ENCODE peak calls at places on chromosome 3, in four cellular contexts. One of them, this sample, is unnamed.

GRCh38 chr3:71908001-71908400 is 123.1 kb upstream of the PROK2 start:
- DNase-seq in tibial nerve: no peak
- DNase-seq in pancreas: no peak
- DNase-seq in A673: no peak
- DNase-seq in this sample: no peak

GRCh38 chr3:141240290-141241247 is 8.9 kb downstream of the PXYLP1 start:
- DNase-seq in tibial nerve: no peak
- DNase-seq in pancreas: no peak
- DNase-seq in A673: peak; percentile 73
- DNase-seq in this sample: no peak

GRCh38 chr3:38247366-38248035 is 18.1 kb upstream of the SLC22A13 start:
- DNase-seq in tibial nerve: no peak
- DNase-seq in pancreas: no peak
- DNase-seq in A673: peak; percentile 10
- DNase-seq in this sample: no peak

GRCh38 chr3:148903022-148903442 is 37.9 kb downstream of the CPA3 start:
- DNase-seq in tibial nerve: no peak
- DNase-seq in pancreas: no peak
- DNase-seq in A673: peak; percentile 25
- DNase-seq in this sample: no peak

GRCh38 chr3:6362406-6362805 is 498.5 kb upstream of the GRM7 start:
- DNase-seq in tibial nerve: no peak
- DNase-seq in pancreas: no peak
- DNase-seq in A673: no peak
- DNase-seq in this sample: no peak

GRCh38 chr3:32842531-32842931 is 24.7 kb downstream of the TRIM71 start:
- DNase-seq in tibial nerve: no peak
- DNase-seq in pancreas: no peak
- DNase-seq in A673: peak; percentile 51
- DNase-seq in this sample: no peak

GRCh38 chr3:159634414-159634813 is 354.2 kb upstream of the IL12A start:
- DNase-seq in tibial nerve: no peak
- DNase-seq in pancreas: no peak
- DNase-seq in A673: no peak
- DNase-seq in this sample: no peak

GRCh38 chr3:119649764-119650163 is 10.6 kb downstream of the POPDC2 start:
- DNase-seq in tibial nerve: no peak
- DNase-seq in pancreas: no peak
- DNase-seq in A673: no peak
- DNase-seq in this sample: no peak

GRCh38 chr3:135491478-135491877 is 474.1 kb upstream of the PPP2R3A start:
- DNase-seq in tibial nerve: no peak
- DNase-seq in pancreas: no peak
- DNase-seq in A673: peak; percentile 23
- DNase-seq in this sample: no peak

GRCh38 chr3:174488527-174488926 is 370.6 kb upstream of the NAALADL2 start:
- DNase-seq in tibial nerve: no peak
- DNase-seq in pancreas: no peak
- DNase-seq in A673: no peak
- DNase-seq in this sample: no peak

GRCh38 chr3:126155280-126155640 is 25.1 kb downstream of the ALDH1L1 start:
- DNase-seq in tibial nerve: no peak
- DNase-seq in pancreas: no peak
- DNase-seq in A673: no peak
- DNase-seq in this sample: no peak

GRCh38 chr3:164080208-164080607 is 998.1 kb downstream of the SI start:
- DNase-seq in tibial nerve: no peak
- DNase-seq in pancreas: no peak
- DNase-seq in A673: no peak
- DNase-seq in this sample: no peak
- H3K27ac ChIP-seq in tibial nerve: no peak overlapping the region
- H3K27ac ChIP-seq in pancreas: no peak overlapping the region
- H3K27ac ChIP-seq in A673: no peak overlapping the region
- H3K27ac ChIP-seq in this sample: no peak overlapping the region

DNA sequence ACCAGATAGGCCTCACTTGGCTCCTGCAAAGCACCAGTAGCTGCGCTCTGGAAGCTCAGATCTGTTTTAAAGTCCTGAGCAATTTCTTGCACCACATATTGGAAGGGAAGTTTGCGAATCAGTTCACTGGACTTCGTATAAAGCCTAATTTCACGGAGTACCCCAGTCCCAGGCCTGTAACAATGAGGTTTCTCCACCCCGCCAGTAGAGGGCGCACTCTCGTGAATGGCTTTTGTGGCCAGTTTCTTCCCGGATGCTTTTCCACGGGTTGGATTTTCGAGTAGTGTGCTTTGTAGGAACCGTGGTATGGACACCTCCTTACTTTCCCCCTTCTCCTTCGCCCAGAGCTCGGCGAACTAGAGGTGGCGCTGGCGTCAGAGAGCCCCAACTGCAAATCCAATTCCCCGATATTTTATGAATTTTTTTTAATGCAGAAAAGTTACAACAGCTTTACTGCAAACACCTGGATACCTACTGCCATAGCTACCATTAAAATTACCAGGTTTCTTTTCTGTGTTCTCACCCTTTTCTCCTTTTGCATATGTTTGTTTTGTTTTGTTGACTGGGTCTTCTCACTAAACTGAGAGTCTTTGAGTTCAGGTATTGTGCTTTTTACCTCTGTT is 13.3 kb downstream of the RARB start:
- DNase-seq in tibial nerve: no peak
- DNase-seq in pancreas: no peak
- DNase-seq in A673: no peak
- DNase-seq in this sample: no peak
- TF ChIP-seq CTCF in tibial nerve: peak; percentile 34
- TF ChIP-seq CTCF in pancreas: peak; percentile 46
- TF ChIP-seq CTCF in A673: peak; percentile 83
- TF ChIP-seq CTCF in this sample: no peak

GRCh38 chr3:105388199-105388598 is 21.5 kb downstream of the ALCAM start:
- DNase-seq in tibial nerve: no peak
- DNase-seq in pancreas: no peak
- DNase-seq in A673: no peak
- DNase-seq in this sample: no peak
- H3K27ac ChIP-seq in tibial nerve: no peak overlapping the region
- H3K27ac ChIP-seq in pancreas: no peak overlapping the region
- H3K27ac ChIP-seq in A673: no peak overlapping the region
- H3K27ac ChIP-seq in this sample: no peak overlapping the region

GRCh38 chr3:182392182-182392917 is 401.0 kb upstream of the ATP11B start:
- DNase-seq in tibial nerve: no peak
- DNase-seq in pancreas: no peak
- DNase-seq in A673: no peak
- DNase-seq in this sample: no peak
- TF ChIP-seq CTCF in tibial nerve: no peak
- TF ChIP-seq CTCF in pancreas: no peak
- TF ChIP-seq CTCF in A673: no peak
- TF ChIP-seq CTCF in this sample: no peak

DNA sequence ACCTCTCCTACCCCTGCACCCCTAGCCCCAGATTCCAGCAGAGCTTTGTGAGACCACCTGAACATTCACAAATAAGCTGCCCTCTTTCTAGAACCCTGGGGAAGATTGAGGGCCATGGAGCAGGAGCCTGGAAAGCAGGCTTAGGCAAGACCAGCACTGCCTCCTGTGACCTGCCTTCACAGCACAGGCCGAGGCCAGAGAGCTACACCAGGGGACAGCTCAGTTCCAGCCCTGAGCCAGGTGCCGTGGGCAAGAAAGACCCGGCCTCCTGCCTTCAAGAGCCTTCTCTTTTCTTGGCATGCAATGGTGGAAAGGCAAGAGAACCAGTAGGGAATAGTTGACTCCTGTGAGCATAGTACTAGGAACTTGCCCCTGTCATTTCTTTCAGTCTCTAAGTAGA is 48.1 kb downstream of the SLC6A6 start:
- DNase-seq in tibial nerve: no peak
- DNase-seq in pancreas: no peak
- DNase-seq in A673: no peak
- DNase-seq in this sample: no peak
- H3K27ac ChIP-seq in tibial nerve: no peak overlapping the region
- H3K27ac ChIP-seq in pancreas: no peak overlapping the region
- H3K27ac ChIP-seq in A673: no peak overlapping the region
- H3K27ac ChIP-seq in this sample: peak overlapping the region; percentile 23

GRCh38 chr3:52533623-52534280 is at the start of gene NT5DC2:
- DNase-seq in tibial nerve: peak; percentile 48
- DNase-seq in pancreas: peak; percentile 53
- DNase-seq in A673: peak; percentile 71
- DNase-seq in this sample: peak; percentile 37
- TF ChIP-seq CTCF in tibial nerve: no peak
- TF ChIP-seq CTCF in pancreas: no peak
- TF ChIP-seq CTCF in A673: no peak
- TF ChIP-seq CTCF in this sample: peak; percentile 35